ENCODE peak calls at places on chromosome 3, in six cellular contexts. P is fibroblast of lung, R is GM06990, W is mammary epithelial cell, M is mucosa of descending colon, D is fibroblast of the aortic adventitia. B is an unnamed sample.

GRCh38 chr3:71503525-71504249 is 79.8 kb downstream of the FOXP1 start:
- DNase-seq in P (peak), R (no peak), W (peak), M (no peak), D (peak), B (no peak)

GRCh38 chr3:133949438-133949837 is 53.8 kb upstream of the RAB6B start:
- DNase-seq in P (peak), R (no peak), W (no peak), M (no peak), D (no peak), B (no peak)

GRCh38 chr3:31981206-31982181 is at the start of the genes OSBPL10 and ZNF860:
- DNase-seq in P (peak), R (peak), W (peak), M (peak), D (peak), B (peak)

GRCh38 chr3:155233213-155233612 is 60.3 kb downstream of the STRIT1 start:
- DNase-seq in P (peak), R (no peak), W (peak), M (no peak), D (peak), B (no peak)

GRCh38 chr3:193174137-193174536 is 66.9 kb upstream of the PLAAT1 start:
- DNase-seq in P (no peak), R (no peak), W (peak), M (no peak), D (no peak), B (no peak)

GRCh38 chr3:13296662-13297061 is 123.5 kb downstream of the NUP210 start:
- DNase-seq in P (no peak), R (no peak), W (no peak), M (no peak), D (no peak), B (no peak)

GRCh38 chr3:141452045-141452444 is 34.8 kb upstream of the RASA2 start:
- DNase-seq in P (peak), R (no peak), W (peak), M (no peak), D (peak), B (peak)

GRCh38 chr3:98592345-98592935 is 971 bp downstream of the CPOX start:
- DNase-seq in P (no peak), R (no peak), W (peak), M (no peak), D (no peak), B (no peak)

GRCh38 chr3:117628896-117629295 is 919.3 kb downstream of the TUSC7 start:
- DNase-seq in P (peak), R (no peak), W (no peak), M (no peak), D (peak), B (no peak)

GRCh38 chr3:147419062-147419701 is 10.0 kb downstream of the ZIC1 start:
- DNase-seq in P (peak), R (no peak), W (no peak), M (no peak), D (peak), B (peak)

GRCh38 chr3:10780243-10780642 is 35.8 kb upstream of the SLC6A11 start:
- DNase-seq in P (no peak), R (no peak), W (peak), M (no peak), D (no peak), B (no peak)

GRCh38 chr3:146803746-146804145 is 198.6 kb upstream of the PLSCR5 start:
- DNase-seq in P (peak), R (no peak), W (no peak), M (no peak), D (peak), B (no peak)

GRCh38 chr3:1118074-1118473 is 25.2 kb downstream of the CNTN6 start:
- DNase-seq in P (peak), R (no peak), W (peak), M (no peak), D (peak), B (no peak)

GRCh38 chr3:42473083-42473932 is 29.1 kb upstream of the VIPR1 start:
- DNase-seq in P (peak), R (no peak), W (peak), M (peak), D (peak), B (no peak)

GRCh38 chr3:42477696-42478095 is 24.7 kb upstream of the VIPR1 start:
- DNase-seq in P (no peak), R (no peak), W (no peak), M (no peak), D (no peak), B (no peak)

GRCh38 chr3:42476225-42477160 is 25.9 kb upstream of the VIPR1 start:
- DNase-seq in P (no peak), R (no peak), W (peak), M (peak), D (peak), B (no peak)

GRCh38 chr3:42472555-42472954 is 29.9 kb upstream of the VIPR1 start:
- DNase-seq in P (no peak), R (no peak), W (no peak), M (no peak), D (no peak), B (no peak)
- H3K4me3 ChIP-seq in P (no peak), R (no peak), W (no peak), M (no peak), D (no peak), B (no peak)

GRCh38 chr3:48555949-48556795 is 431 bp downstream of the PFKFB4 start:
- DNase-seq in P (no peak), R (no peak), W (no peak), M (no peak), D (no peak), B (no peak)

GRCh38 chr3:48553886-48554845 is 2.4 kb downstream of the PFKFB4 start:
- DNase-seq in P (no peak), R (no peak), W (peak), M (no peak), D (no peak), B (no peak)

GRCh38 chr3:48556796-48557626 is at the start of gene PFKFB4:
- DNase-seq in P (peak), R (peak), W (peak), M (peak), D (peak), B (peak)

GRCh38 chr3:48552111-48552911 is 4.3 kb downstream of the PFKFB4 start:
- DNase-seq in P (no peak), R (no peak), W (no peak), M (peak), D (no peak), B (no peak)

GRCh38 chr3:48555231-48555948 is 1.2 kb downstream of the PFKFB4 start:
- DNase-seq in P (no peak), R (no peak), W (no peak), M (no peak), D (no peak), B (no peak)
- H3K4me3 ChIP-seq in P (no peak), R (peak), W (no peak), M (no peak), D (no peak), B (peak)

DNA sequence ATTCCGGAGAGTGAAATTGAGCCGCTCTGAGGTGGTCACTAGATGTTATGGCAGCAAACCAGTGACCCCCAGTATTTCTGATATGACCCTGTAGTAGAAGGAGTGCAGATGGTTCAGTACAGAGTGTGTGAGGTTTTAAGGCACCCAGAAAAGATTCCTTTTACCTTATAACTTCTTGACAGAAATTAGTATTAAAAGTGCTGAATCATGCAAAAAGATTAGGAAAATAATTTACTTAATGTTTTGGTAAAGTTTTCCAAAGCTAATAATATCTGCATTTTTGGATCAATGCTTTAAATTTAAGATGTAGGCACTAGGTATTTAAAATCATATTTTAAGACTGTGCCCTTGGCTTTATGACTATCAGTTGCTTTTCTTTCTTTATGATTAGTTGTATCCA is 241.8 kb upstream of the TOPAZ1 start:
- DNase-seq in P (no peak), R (no peak), W (no peak), M (no peak), D (no peak), B (no peak)
- H3K4me3 ChIP-seq in P (peak), R (peak), W (peak), M (no peak), D (peak), B (peak)

GRCh38 chr3:190522621-190523222 is 8.8 kb downstream of the IL1RAP start:
- DNase-seq in P (no peak), R (no peak), W (no peak), M (no peak), D (no peak), B (no peak)

GRCh38 chr3:190531406-190531805 is 17.5 kb downstream of the IL1RAP start:
- DNase-seq in P (no peak), R (no peak), W (peak), M (no peak), D (peak), B (no peak)

GRCh38 chr3:190528721-190529120 is 14.8 kb downstream of the IL1RAP start:
- DNase-seq in P (no peak), R (no peak), W (no peak), M (no peak), D (no peak), B (no peak)

GRCh38 chr3:190524942-190525341 is 11.1 kb downstream of the IL1RAP start:
- DNase-seq in P (no peak), R (no peak), W (no peak), M (no peak), D (no peak), B (no peak)

GRCh38 chr3:190526787-190527767 is 13.2 kb downstream of the IL1RAP start:
- DNase-seq in P (peak), R (no peak), W (no peak), M (no peak), D (peak), B (no peak)
- H3K4me3 ChIP-seq in P (no peak), R (no peak), W (no peak), M (no peak), D (no peak), B (no peak)

DNA sequence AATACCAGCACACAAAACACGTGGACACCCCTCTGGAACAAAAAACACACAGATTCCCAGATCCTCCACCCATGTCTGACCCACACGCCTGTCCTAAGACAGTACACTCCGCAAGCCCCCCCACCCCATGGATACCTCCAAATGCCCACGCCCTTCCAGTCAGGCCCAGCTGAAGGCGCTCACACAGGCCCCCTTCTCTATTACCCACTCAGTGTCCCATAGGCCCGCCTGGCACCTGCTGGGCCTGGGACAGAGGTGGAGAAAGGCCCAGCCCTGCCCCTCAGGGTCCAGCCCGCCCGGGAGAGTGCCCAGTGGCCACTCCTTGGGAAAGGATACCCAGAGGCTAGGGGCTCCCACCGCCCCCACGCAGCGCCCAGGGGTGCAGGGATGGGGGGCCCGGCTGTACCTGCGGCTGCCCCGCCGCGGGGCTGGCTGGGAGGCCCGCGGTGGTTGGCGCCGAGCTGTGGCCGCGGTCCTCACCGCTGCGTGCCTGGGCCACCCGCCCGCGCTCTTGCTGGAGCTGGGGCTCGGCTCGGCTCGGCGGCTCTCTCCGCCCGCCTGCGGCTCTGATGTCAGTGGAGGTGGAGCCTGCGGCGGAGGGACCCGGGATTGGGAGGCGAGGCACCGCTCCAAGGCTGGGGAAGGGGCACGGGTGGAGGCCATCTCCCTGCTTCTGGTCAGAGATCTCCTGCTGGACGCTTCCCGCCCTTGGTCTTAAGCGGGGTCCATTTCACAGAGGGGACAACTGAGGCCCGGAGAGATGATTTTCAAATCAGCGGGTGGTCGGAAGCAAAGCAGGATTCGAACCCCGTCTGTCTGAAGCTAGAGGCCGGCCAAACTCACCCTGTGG is at the start of gene CAMK1:
- DNase-seq in P (peak), R (peak), W (peak), M (peak), D (peak), B (peak)
- H3K4me3 ChIP-seq in P (peak), R (peak), W (no peak), M (peak), D (peak), B (peak)

GRCh38 chr3:184277366-184277765 is 1.5 kb downstream of the ECE2 start:
- DNase-seq in P (no peak), R (no peak), W (no peak), M (no peak), D (no peak), B (no peak)

GRCh38 chr3:184275961-184276910 is at the start of gene ECE2:
- DNase-seq in P (no peak), R (no peak), W (no peak), M (no peak), D (no peak), B (no peak)

GRCh38 chr3:184272269-184272668 is 3.6 kb upstream of the ECE2 start:
- DNase-seq in P (no peak), R (no peak), W (no peak), M (no peak), D (no peak), B (no peak)

GRCh38 chr3:184275302-184275701 is 520 bp upstream of the ECE2 start:
- DNase-seq in P (no peak), R (no peak), W (no peak), M (no peak), D (no peak), B (no peak)
- H3K4me3 ChIP-seq in P (no peak), R (no peak), W (no peak), M (no peak), D (no peak), B (no peak)

B was measured in GM12865.